ENCODE peak calls at places on chromosomes 16 and 17, in eight cellular contexts. One of them, this sample, is unnamed.

GRCh38 chr16:54862529-54862928 is 68.1 kb upstream of the IRX5 start:
- DNase-seq in endothelial cell of umbilical vein: no peak
- DNase-seq in cardiac muscle cell: no peak
- DNase-seq in A549: no peak
- DNase-seq in adrenal gland: no peak
- DNase-seq in H9: no peak
- DNase-seq in CD8-positive, alpha-beta T cell: no peak
- DNase-seq in heart left ventricle: no peak
- DNase-seq in this sample: no peak

GRCh38 chr16:75238132-75238852 is 13.1 kb downstream of the BCAR1 start:
- DNase-seq in adrenal gland: peak
- DNase-seq in A549: no peak
- DNase-seq in heart left ventricle: peak
- DNase-seq in CD8-positive, alpha-beta T cell: no peak
- DNase-seq in H9: peak
- DNase-seq in cardiac muscle cell: peak
- DNase-seq in endothelial cell of umbilical vein: no peak
- DNase-seq in this sample: peak

GRCh38 chr16:47578573-47578972 is 117.4 kb downstream of the PHKB start:
- DNase-seq in cardiac muscle cell: no peak
- DNase-seq in adrenal gland: no peak
- DNase-seq in A549: no peak
- DNase-seq in heart left ventricle: no peak
- DNase-seq in endothelial cell of umbilical vein: no peak
- DNase-seq in CD8-positive, alpha-beta T cell: no peak
- DNase-seq in H9: no peak
- DNase-seq in this sample: no peak

GRCh38 chr16:31179153-31179746 is 689 bp upstream of the FUS start:
- DNase-seq in H9: no peak
- DNase-seq in adrenal gland: no peak
- DNase-seq in CD8-positive, alpha-beta T cell: no peak
- DNase-seq in cardiac muscle cell: no peak
- DNase-seq in A549: no peak
- DNase-seq in heart left ventricle: no peak
- DNase-seq in endothelial cell of umbilical vein: no peak
- DNase-seq in this sample: no peak

GRCh38 chr16:54280751-54281150 is 5.8 kb downstream of the IRX3 start:
- DNase-seq in CD8-positive, alpha-beta T cell: no peak
- DNase-seq in heart left ventricle: no peak
- DNase-seq in A549: no peak
- DNase-seq in adrenal gland: no peak
- DNase-seq in H9: no peak
- DNase-seq in cardiac muscle cell: peak
- DNase-seq in endothelial cell of umbilical vein: no peak
- DNase-seq in this sample: no peak

GRCh38 chr17:27414686-27415085 is 41.6 kb upstream of the KSR1 start:
- DNase-seq in cardiac muscle cell: no peak
- DNase-seq in CD8-positive, alpha-beta T cell: no peak
- DNase-seq in adrenal gland: no peak
- DNase-seq in H9: no peak
- DNase-seq in endothelial cell of umbilical vein: no peak
- DNase-seq in A549: no peak
- DNase-seq in heart left ventricle: no peak
- DNase-seq in this sample: no peak

GRCh38 chr17:69719474-69720048 is 305.1 kb downstream of the MAP2K6 start:
- DNase-seq in H9: no peak
- DNase-seq in A549: no peak
- DNase-seq in cardiac muscle cell: no peak
- DNase-seq in CD8-positive, alpha-beta T cell: no peak
- DNase-seq in heart left ventricle: no peak
- DNase-seq in adrenal gland: no peak
- DNase-seq in endothelial cell of umbilical vein: no peak
- DNase-seq in this sample: no peak

GRCh38 chr16:77398495-77398894 is 36.3 kb downstream of the ADAMTS18 start:
- DNase-seq in heart left ventricle: no peak
- DNase-seq in adrenal gland: no peak
- DNase-seq in H9: no peak
- DNase-seq in endothelial cell of umbilical vein: no peak
- DNase-seq in A549: no peak
- DNase-seq in CD8-positive, alpha-beta T cell: no peak
- DNase-seq in cardiac muscle cell: no peak
- DNase-seq in this sample: no peak

GRCh38 chr16:57527610-57528360 is 8.6 kb downstream of the CCDC102A start:
- DNase-seq in H9: no peak
- DNase-seq in cardiac muscle cell: no peak
- DNase-seq in adrenal gland: no peak
- DNase-seq in heart left ventricle: no peak
- DNase-seq in A549: no peak
- DNase-seq in endothelial cell of umbilical vein: no peak
- DNase-seq in CD8-positive, alpha-beta T cell: no peak
- DNase-seq in this sample: no peak

GRCh38 chr17:37274432-37274831 is 101.4 kb upstream of the C17orf78 start:
- DNase-seq in heart left ventricle: no peak
- DNase-seq in cardiac muscle cell: no peak
- DNase-seq in adrenal gland: no peak
- DNase-seq in CD8-positive, alpha-beta T cell: no peak
- DNase-seq in A549: no peak
- DNase-seq in endothelial cell of umbilical vein: no peak
- DNase-seq in H9: no peak
- DNase-seq in this sample: no peak

GRCh38 chr16:52786105-52786504 is 239.2 kb upstream of the TOX3 start:
- DNase-seq in CD8-positive, alpha-beta T cell: no peak
- DNase-seq in endothelial cell of umbilical vein: no peak
- DNase-seq in H9: no peak
- DNase-seq in A549: no peak
- DNase-seq in heart left ventricle: no peak
- DNase-seq in cardiac muscle cell: peak
- DNase-seq in adrenal gland: no peak
- DNase-seq in this sample: no peak

GRCh38 chr17:75524971-75525805 is at the start of gene LLGL2:
- DNase-seq in adrenal gland: peak
- DNase-seq in H9: peak
- DNase-seq in cardiac muscle cell: peak
- DNase-seq in endothelial cell of umbilical vein: peak
- DNase-seq in CD8-positive, alpha-beta T cell: peak
- DNase-seq in A549: peak
- DNase-seq in heart left ventricle: peak
- DNase-seq in this sample: no peak

GRCh38 chr17:41325126-41325525 is 9.6 kb upstream of the KRTAP17-1 start:
- DNase-seq in endothelial cell of umbilical vein: no peak
- DNase-seq in H9: no peak
- DNase-seq in heart left ventricle: no peak
- DNase-seq in cardiac muscle cell: no peak
- DNase-seq in A549: no peak
- DNase-seq in adrenal gland: no peak
- DNase-seq in CD8-positive, alpha-beta T cell: no peak
- DNase-seq in this sample: no peak

GRCh38 chr16:2751577-2752034 is 832 bp upstream of the SRRM2 start:
- DNase-seq in adrenal gland: no peak
- DNase-seq in CD8-positive, alpha-beta T cell: no peak
- DNase-seq in heart left ventricle: peak
- DNase-seq in H9: peak
- DNase-seq in endothelial cell of umbilical vein: no peak
- DNase-seq in A549: no peak
- DNase-seq in cardiac muscle cell: no peak
- DNase-seq in this sample: no peak

GRCh38 chr17:5000237-5000639 is 2.5 kb downstream of the KIF1C start:
- DNase-seq in endothelial cell of umbilical vein: no peak
- DNase-seq in cardiac muscle cell: peak
- DNase-seq in CD8-positive, alpha-beta T cell: no peak
- DNase-seq in heart left ventricle: peak
- DNase-seq in A549: no peak
- DNase-seq in adrenal gland: no peak
- DNase-seq in H9: no peak
- DNase-seq in this sample: no peak

GRCh38 chr17:78120971-78121800 is 7.4 kb downstream of the TMC6 start:
- DNase-seq in CD8-positive, alpha-beta T cell: peak
- DNase-seq in heart left ventricle: peak
- DNase-seq in endothelial cell of umbilical vein: no peak
- DNase-seq in adrenal gland: no peak
- DNase-seq in A549: no peak
- DNase-seq in cardiac muscle cell: no peak
- DNase-seq in H9: peak
- DNase-seq in this sample: no peak

GRCh38 chr17:10730956-10731879 is 1.4 kb upstream of the TMEM220 start:
- DNase-seq in cardiac muscle cell: no peak
- DNase-seq in H9: peak
- DNase-seq in adrenal gland: no peak
- DNase-seq in endothelial cell of umbilical vein: no peak
- DNase-seq in heart left ventricle: no peak
- DNase-seq in A549: no peak
- DNase-seq in CD8-positive, alpha-beta T cell: no peak
- DNase-seq in this sample: no peak

GRCh38 chr16:1723450-1724147 is 17.6 kb downstream of the MAPK8IP3 start:
- DNase-seq in A549: peak
- DNase-seq in CD8-positive, alpha-beta T cell: no peak
- DNase-seq in heart left ventricle: no peak
- DNase-seq in endothelial cell of umbilical vein: peak
- DNase-seq in cardiac muscle cell: peak
- DNase-seq in adrenal gland: peak
- DNase-seq in H9: no peak
- DNase-seq in this sample: peak

GRCh38 chr17:78291944-78292910 is 60.8 kb downstream of the TMEM235 start:
- DNase-seq in endothelial cell of umbilical vein: no peak
- DNase-seq in CD8-positive, alpha-beta T cell: no peak
- DNase-seq in heart left ventricle: peak
- DNase-seq in A549: no peak
- DNase-seq in H9: no peak
- DNase-seq in adrenal gland: no peak
- DNase-seq in cardiac muscle cell: no peak
- DNase-seq in this sample: no peak

GRCh38 chr17:35892091-35892637 is 12.0 kb upstream of the CCL5 start:
- DNase-seq in endothelial cell of umbilical vein: no peak
- DNase-seq in heart left ventricle: no peak
- DNase-seq in CD8-positive, alpha-beta T cell: peak
- DNase-seq in adrenal gland: no peak
- DNase-seq in H9: no peak
- DNase-seq in cardiac muscle cell: peak
- DNase-seq in A549: peak
- DNase-seq in this sample: no peak

GRCh38 chr16:53098526-53099317 is 43.9 kb downstream of the CHD9 start:
- DNase-seq in H9: peak
- DNase-seq in endothelial cell of umbilical vein: peak
- DNase-seq in A549: peak
- DNase-seq in CD8-positive, alpha-beta T cell: peak
- DNase-seq in adrenal gland: peak
- DNase-seq in heart left ventricle: peak
- DNase-seq in cardiac muscle cell: peak
- DNase-seq in this sample: peak

GRCh38 chr17:13919818-13920217 is 149.5 kb upstream of the COX10 start:
- DNase-seq in CD8-positive, alpha-beta T cell: no peak
- DNase-seq in endothelial cell of umbilical vein: no peak
- DNase-seq in heart left ventricle: no peak
- DNase-seq in cardiac muscle cell: no peak
- DNase-seq in A549: no peak
- DNase-seq in adrenal gland: no peak
- DNase-seq in H9: no peak
- DNase-seq in this sample: no peak

GRCh38 chr17:13925579-13925978 is 143.7 kb upstream of the COX10 start:
- DNase-seq in H9: no peak
- DNase-seq in heart left ventricle: no peak
- DNase-seq in A549: no peak
- DNase-seq in CD8-positive, alpha-beta T cell: no peak
- DNase-seq in endothelial cell of umbilical vein: no peak
- DNase-seq in adrenal gland: no peak
- DNase-seq in cardiac muscle cell: no peak
- DNase-seq in this sample: no peak

GRCh38 chr17:13922885-13923284 is 146.4 kb upstream of the COX10 start:
- DNase-seq in H9: no peak
- DNase-seq in heart left ventricle: no peak
- DNase-seq in cardiac muscle cell: no peak
- DNase-seq in adrenal gland: no peak
- DNase-seq in CD8-positive, alpha-beta T cell: no peak
- DNase-seq in A549: no peak
- DNase-seq in endothelial cell of umbilical vein: no peak
- DNase-seq in this sample: no peak

GRCh38 chr17:13920413-13920812 is 148.9 kb upstream of the COX10 start:
- DNase-seq in H9: no peak
- DNase-seq in endothelial cell of umbilical vein: no peak
- DNase-seq in CD8-positive, alpha-beta T cell: no peak
- DNase-seq in A549: no peak
- DNase-seq in cardiac muscle cell: no peak
- DNase-seq in heart left ventricle: no peak
- DNase-seq in adrenal gland: no peak
- DNase-seq in this sample: no peak

GRCh38 chr17:13921841-13922776 is 147.2 kb upstream of the COX10 start:
- DNase-seq in CD8-positive, alpha-beta T cell: no peak
- DNase-seq in endothelial cell of umbilical vein: no peak
- DNase-seq in H9: no peak
- DNase-seq in A549: no peak
- DNase-seq in heart left ventricle: no peak
- DNase-seq in adrenal gland: no peak
- DNase-seq in cardiac muscle cell: no peak
- DNase-seq in this sample: no peak
- H3K27ac ChIP-seq in CD8-positive, alpha-beta T cell: no peak
- H3K27ac ChIP-seq in endothelial cell of umbilical vein: no peak
- H3K27ac ChIP-seq in H9: no peak
- H3K27ac ChIP-seq in A549: no peak
- H3K27ac ChIP-seq in heart left ventricle: no peak
- H3K27ac ChIP-seq in adrenal gland: no peak
- H3K27ac ChIP-seq in cardiac muscle cell: no peak
- H3K27ac ChIP-seq in this sample: no peak

DNA sequence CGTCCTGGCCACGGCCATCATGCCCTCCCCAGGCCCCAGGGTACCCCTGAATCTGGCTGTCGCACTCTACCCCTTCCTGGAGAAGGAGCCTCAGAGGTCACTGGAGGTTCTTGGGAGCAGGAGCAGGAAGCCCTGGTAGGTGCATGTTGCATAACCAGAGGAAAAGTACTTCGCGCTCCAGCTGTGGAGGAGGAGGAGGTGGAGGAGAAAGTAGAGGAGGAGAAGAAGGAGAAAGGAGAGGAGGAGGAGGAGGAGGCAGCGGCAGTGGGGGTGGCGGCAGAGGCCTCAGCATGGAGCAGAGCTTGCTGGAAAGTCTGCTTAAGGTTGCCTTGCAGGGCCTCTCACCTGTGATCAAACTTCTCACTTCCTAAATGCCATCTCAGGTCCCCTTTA is 61.8 kb downstream of the BAIAP2 start:
- DNase-seq in H9: no peak
- DNase-seq in endothelial cell of umbilical vein: no peak
- DNase-seq in cardiac muscle cell: peak
- DNase-seq in adrenal gland: no peak
- DNase-seq in A549: no peak
- DNase-seq in CD8-positive, alpha-beta T cell: no peak
- DNase-seq in heart left ventricle: no peak
- DNase-seq in this sample: no peak
- H3K27ac ChIP-seq in H9: no peak
- H3K27ac ChIP-seq in endothelial cell of umbilical vein: no peak
- H3K27ac ChIP-seq in cardiac muscle cell: no peak
- H3K27ac ChIP-seq in adrenal gland: peak
- H3K27ac ChIP-seq in A549: peak
- H3K27ac ChIP-seq in CD8-positive, alpha-beta T cell: no peak
- H3K27ac ChIP-seq in heart left ventricle: no peak
- H3K27ac ChIP-seq in this sample: peak

GRCh38 chr16:88295526-88296436 is 87.0 kb upstream of the ZNF469 start:
- DNase-seq in cardiac muscle cell: no peak
- DNase-seq in H9: no peak
- DNase-seq in A549: no peak
- DNase-seq in adrenal gland: no peak
- DNase-seq in endothelial cell of umbilical vein: no peak
- DNase-seq in CD8-positive, alpha-beta T cell: no peak
- DNase-seq in heart left ventricle: no peak
- DNase-seq in this sample: no peak
- H3K27ac ChIP-seq in cardiac muscle cell: no peak
- H3K27ac ChIP-seq in H9: no peak
- H3K27ac ChIP-seq in A549: no peak
- H3K27ac ChIP-seq in adrenal gland: no peak
- H3K27ac ChIP-seq in endothelial cell of umbilical vein: no peak
- H3K27ac ChIP-seq in CD8-positive, alpha-beta T cell: no peak
- H3K27ac ChIP-seq in heart left ventricle: no peak
- H3K27ac ChIP-seq in this sample: no peak

GRCh38 chr17:45441536-45442310 is 9.1 kb upstream of the ARHGAP27 start:
- DNase-seq in CD8-positive, alpha-beta T cell: no peak
- DNase-seq in adrenal gland: no peak
- DNase-seq in A549: no peak
- DNase-seq in cardiac muscle cell: no peak
- DNase-seq in heart left ventricle: no peak
- DNase-seq in endothelial cell of umbilical vein: no peak
- DNase-seq in H9: no peak
- DNase-seq in this sample: no peak
- H3K27ac ChIP-seq in CD8-positive, alpha-beta T cell: no peak
- H3K27ac ChIP-seq in adrenal gland: no peak
- H3K27ac ChIP-seq in A549: no peak
- H3K27ac ChIP-seq in cardiac muscle cell: no peak
- H3K27ac ChIP-seq in heart left ventricle: no peak
- H3K27ac ChIP-seq in endothelial cell of umbilical vein: no peak
- H3K27ac ChIP-seq in H9: no peak
- H3K27ac ChIP-seq in this sample: no peak